ENCODE peak calls at places on chromosomes 13 and 19, in four cellular contexts. Y is iris pigment epithelial cell, M is GM04504, W is AG04450. D is an unnamed sample.

GRCh38 chr19:17751103-17751911 is at the start of gene FCHO1:
- DNase-seq in M (no peak), Y (no peak), W (no peak), D (peak)

GRCh38 chr13:112702983-112703379 is 13.1 kb downstream of the ATP11A start:
- DNase-seq in M (no peak), Y (no peak), W (no peak), D (no peak)

GRCh38 chr13:83086948-83087347 is 795.3 kb downstream of the SLITRK1 start:
- DNase-seq in M (no peak), Y (no peak), W (no peak), D (no peak)

GRCh38 chr13:45564108-45564507 is 51.4 kb downstream of the ERICH6B start:
- DNase-seq in W (peak), M (peak), Y (peak), D (no peak)

GRCh38 chr19:20999731-21000352 is 20.6 kb upstream of the ZNF430 start:
- DNase-seq in M (peak), W (peak), Y (peak), D (peak)

GRCh38 chr19:4405977-4406376 is 3.5 kb downstream of the CHAF1A start:
- DNase-seq in W (no peak), M (no peak), Y (no peak), D (no peak)

GRCh38 chr19:2080336-2080988 is 15.7 kb downstream of the MOB3A start:
- DNase-seq in M (no peak), W (no peak), Y (no peak), D (no peak)

GRCh38 chr13:111661052-111661451 is 340.6 kb downstream of the TEX29 start:
- DNase-seq in Y (no peak), M (no peak), W (no peak), D (no peak)

GRCh38 chr13:42330991-42331390 is 59.0 kb downstream of the AKAP11 start:
- DNase-seq in M (no peak), Y (peak), W (no peak), D (no peak)

GRCh38 chr13:107025991-107026390 is 458.1 kb upstream of the ARGLU1 start:
- DNase-seq in W (no peak), Y (peak), M (peak), D (no peak)

GRCh38 chr13:79369226-79369625 is 36.8 kb downstream of the RBM26 start:
- DNase-seq in W (no peak), Y (no peak), M (no peak), D (no peak)

GRCh38 chr13:34156841-34157365 is 339.0 kb downstream of the RFC3 start:
- DNase-seq in Y (peak), W (peak), M (peak), D (peak)

GRCh38 chr13:30138511-30138910 is 168.8 kb downstream of the KATNAL1 start:
- DNase-seq in Y (no peak), W (no peak), M (no peak), D (no peak)

GRCh38 chr13:36536546-36536945 is 104.3 kb downstream of the CCNA1 start:
- DNase-seq in W (no peak), Y (no peak), M (no peak), D (no peak)

GRCh38 chr19:35266149-35266903 is 2.4 kb upstream of the USF2 start:
- DNase-seq in Y (no peak), W (no peak), M (no peak), D (peak)

GRCh38 chr13:73730014-73730413 is 404.2 kb downstream of the KLF12 start:
- DNase-seq in W (no peak), Y (no peak), M (no peak), D (no peak)

GRCh38 chr19:51357952-51358351 is 8.2 kb downstream of the ETFB start:
- DNase-seq in M (no peak), W (no peak), Y (no peak), D (no peak)

GRCh38 chr13:44695520-44695919 is 119.4 kb upstream of the TSC22D1 start:
- DNase-seq in W (no peak), M (no peak), Y (no peak), D (no peak)

GRCh38 chr13:110396913-110397379 is 89.9 kb downstream of the COL4A2 start:
- DNase-seq in M (peak), W (peak), Y (peak), D (peak)

GRCh38 chr13:30607908-30608307 is 9.8 kb upstream of the USPL1 start:
- DNase-seq in Y (no peak), W (no peak), M (no peak), D (no peak)

GRCh38 chr13:92602560-92602959 is 624.0 kb upstream of the GPC6 start:
- DNase-seq in W (no peak), M (no peak), Y (peak), D (no peak)

GRCh38 chr13:40480012-40480914 is 186.2 kb downstream of the FOXO1 start:
- DNase-seq in W (no peak), Y (no peak), M (no peak), D (no peak)

GRCh38 chr13:34941835-34942731 is at the start of gene NBEA:
- DNase-seq in M (peak), W (no peak), Y (peak), D (peak)

GRCh38 chr13:105127732-105128131 is 1407.7 kb downstream of the EFNB2 start:
- DNase-seq in Y (no peak), W (no peak), M (no peak), D (no peak)

GRCh38 chr19:43811833-43812232 is 9.6 kb upstream of the LYPD5 start:
- DNase-seq in Y (no peak), W (no peak), M (no peak), D (no peak)

GRCh38 chr13:100725472-100725871 is 50.9 kb upstream of the TMTC4 start:
- DNase-seq in M (no peak), W (no peak), Y (no peak), D (no peak)

GRCh38 chr19:48629599-48630288 is 7.4 kb downstream of the DBP start:
- DNase-seq in W (no peak), M (no peak), Y (peak), D (no peak)

GRCh38 chr19:15331419-15332310 is 674 bp downstream of the BRD4 start:
- DNase-seq in W (no peak), Y (peak), M (no peak), D (peak)

GRCh38 chr19:33482486-33482885 is 39.1 kb downstream of the PEPD start:
- DNase-seq in Y (no peak), M (no peak), W (no peak), D (no peak)

GRCh38 chr19:6828698-6829633 is 56.5 kb downstream of the VAV1 start:
- DNase-seq in Y (no peak), M (no peak), W (no peak), D (no peak)

GRCh38 chr19:29835447-29835846 is 23.7 kb downstream of the CCNE1 start:
- DNase-seq in Y (no peak), M (no peak), W (no peak), D (no peak)

GRCh38 chr19:44694184-44694579 is 4.8 kb upstream of the CEACAM16 start:
- DNase-seq in W (no peak), Y (no peak), M (no peak), D (no peak)

GRCh38 chr13:42525035-42525504 is 48.9 kb upstream of the TNFSF11 start:
- DNase-seq in M (no peak), Y (peak), W (no peak), D (no peak)